ENCODE peak calls at places on chromosomes 4 and X, in four cellular contexts. One of them, this sample, is unnamed.

GRCh38 chr4:169948271-169948670 is 77.9 kb downstream of the MFAP3L start:
- DNase-seq in IMR-90: no peak
- DNase-seq in GM12878: no peak
- DNase-seq in occipital lobe: no peak
- DNase-seq in this sample: no peak

GRCh38 chrX:118976599-118977340 is 2.4 kb downstream of the LONRF3 start:
- DNase-seq in IMR-90: no peak
- DNase-seq in GM12878: no peak
- DNase-seq in occipital lobe: no peak
- DNase-seq in this sample: peak

GRCh38 chrX:10072786-10073568 is 83.8 kb upstream of the CLCN4 start:
- DNase-seq in IMR-90: no peak
- DNase-seq in GM12878: no peak
- DNase-seq in occipital lobe: peak
- DNase-seq in this sample: no peak

GRCh38 chr4:186771624-186772023 is 48.0 kb upstream of the FAT1 start:
- DNase-seq in IMR-90: peak
- DNase-seq in GM12878: no peak
- DNase-seq in occipital lobe: no peak
- DNase-seq in this sample: peak

GRCh38 chr4:17780461-17781071 is 855 bp downstream of the FAM184B start:
- DNase-seq in IMR-90: peak
- DNase-seq in GM12878: no peak
- DNase-seq in occipital lobe: no peak
- DNase-seq in this sample: peak

GRCh38 chrX:33045245-33045644 is 166.1 kb downstream of the DMD start:
- DNase-seq in IMR-90: no peak
- DNase-seq in GM12878: no peak
- DNase-seq in occipital lobe: no peak
- DNase-seq in this sample: no peak

GRCh38 chrX:70168238-70169188 is 8.8 kb upstream of the DGAT2L6 start:
- DNase-seq in IMR-90: peak
- DNase-seq in GM12878: no peak
- DNase-seq in occipital lobe: peak
- DNase-seq in this sample: peak

GRCh38 chr4:6206771-6207290 is 6.5 kb upstream of the JAKMIP1 start:
- DNase-seq in IMR-90: no peak
- DNase-seq in GM12878: no peak
- DNase-seq in occipital lobe: no peak
- DNase-seq in this sample: no peak

GRCh38 chr4:24473309-24473721 is 111.0 kb downstream of the DHX15 start:
- DNase-seq in IMR-90: peak
- DNase-seq in GM12878: no peak
- DNase-seq in occipital lobe: peak
- DNase-seq in this sample: peak

GRCh38 chrX:154516655-154517100 is 646 bp upstream of the FAM3A start:
- DNase-seq in IMR-90: peak
- DNase-seq in GM12878: no peak
- DNase-seq in occipital lobe: no peak
- DNase-seq in this sample: peak

GRCh38 chrX:3320471-3321046 is 25.9 kb downstream of the MXRA5 start:
- DNase-seq in IMR-90: peak
- DNase-seq in GM12878: no peak
- DNase-seq in occipital lobe: no peak
- DNase-seq in this sample: no peak

GRCh38 chrX:83509246-83509801 is 1.2 kb downstream of the POU3F4 start:
- DNase-seq in IMR-90: no peak
- DNase-seq in GM12878: no peak
- DNase-seq in occipital lobe: no peak
- DNase-seq in this sample: no peak

GRCh38 chr4:124636793-124637192 is 75.7 kb downstream of the ANKRD50 start:
- DNase-seq in IMR-90: no peak
- DNase-seq in GM12878: no peak
- DNase-seq in occipital lobe: no peak
- DNase-seq in this sample: no peak

GRCh38 chr4:73843369-73843768 is 6.9 kb downstream of the CXCL6 start:
- DNase-seq in IMR-90: no peak
- DNase-seq in GM12878: no peak
- DNase-seq in occipital lobe: no peak
- DNase-seq in this sample: peak

GRCh38 chr4:88196523-88197185 is 38.2 kb upstream of the ABCG2 start:
- DNase-seq in IMR-90: no peak
- DNase-seq in GM12878: no peak
- DNase-seq in occipital lobe: no peak
- DNase-seq in this sample: no peak

GRCh38 chr4:84366932-84367331 is 132.2 kb downstream of the NKX6-1 start:
- DNase-seq in IMR-90: no peak
- DNase-seq in GM12878: no peak
- DNase-seq in occipital lobe: no peak
- DNase-seq in this sample: no peak

GRCh38 chrX:12814434-12814833 is 23.2 kb downstream of the PRPS2 start:
- DNase-seq in IMR-90: peak
- DNase-seq in GM12878: peak
- DNase-seq in occipital lobe: no peak
- DNase-seq in this sample: peak

GRCh38 chrX:11143931-11144678 is 33.0 kb downstream of the HCCS start:
- DNase-seq in IMR-90: peak
- DNase-seq in GM12878: peak
- DNase-seq in occipital lobe: peak
- DNase-seq in this sample: peak

GRCh38 chr4:79249879-79250503 is 75.9 kb downstream of the NAA11 start:
- DNase-seq in IMR-90: no peak
- DNase-seq in GM12878: no peak
- DNase-seq in occipital lobe: no peak
- DNase-seq in this sample: no peak

GRCh38 chr4:168511780-168512467 is 15.1 kb downstream of the PALLD start:
- DNase-seq in IMR-90: no peak
- DNase-seq in GM12878: no peak
- DNase-seq in occipital lobe: no peak
- DNase-seq in this sample: no peak

GRCh38 chr4:147863808-147864472 is 132.1 kb downstream of the ARHGAP10 start:
- DNase-seq in IMR-90: peak
- DNase-seq in GM12878: no peak
- DNase-seq in occipital lobe: no peak
- DNase-seq in this sample: peak

GRCh38 chr4:76801621-76802545 is 96.1 kb downstream of the SOWAHB start:
- DNase-seq in IMR-90: no peak
- DNase-seq in GM12878: no peak
- DNase-seq in occipital lobe: no peak
- DNase-seq in this sample: peak

GRCh38 chr4:53981573-53981972 is 82.8 kb downstream of the CHIC2 start:
- DNase-seq in IMR-90: peak
- DNase-seq in GM12878: no peak
- DNase-seq in occipital lobe: no peak
- DNase-seq in this sample: peak

GRCh38 chr4:1459081-1459480 is 52.8 kb upstream of the NKX1-1 start:
- DNase-seq in IMR-90: no peak
- DNase-seq in GM12878: no peak
- DNase-seq in occipital lobe: no peak
- DNase-seq in this sample: no peak

GRCh38 chrX:133594156-133594555 is 178.9 kb upstream of the GPC4 start:
- DNase-seq in IMR-90: no peak
- DNase-seq in GM12878: no peak
- DNase-seq in occipital lobe: no peak
- DNase-seq in this sample: peak

GRCh38 chr4:121760205-121760604 is 4.8 kb downstream of the SMIM43 start:
- DNase-seq in IMR-90: no peak
- DNase-seq in GM12878: no peak
- DNase-seq in occipital lobe: no peak
- DNase-seq in this sample: no peak

GRCh38 chr4:73674451-73674919 is 54.2 kb upstream of the RASSF6 start:
- DNase-seq in IMR-90: peak
- DNase-seq in GM12878: no peak
- DNase-seq in occipital lobe: no peak
- DNase-seq in this sample: peak

GRCh38 chr4:3372264-3372932 is 69.4 kb upstream of the HGFAC start:
- DNase-seq in IMR-90: no peak
- DNase-seq in GM12878: no peak
- DNase-seq in occipital lobe: no peak
- DNase-seq in this sample: no peak

GRCh38 chr4:153148796-153149195 is 55.4 kb upstream of the TRIM2 start:
- DNase-seq in IMR-90: peak
- DNase-seq in GM12878: no peak
- DNase-seq in occipital lobe: no peak
- DNase-seq in this sample: peak

This sample was measured in GM23248.